ENCODE peak calls at places on chromosomes 5 and 9, in seven cellular contexts. P is GM12878, X is progenitor cell of endocrine pancreas, U is AG04450, E is right atrium auricular region, H is epithelial cell of esophagus, Y is cardiac fibroblast. C is an unnamed sample.

GRCh38 chr9:99947395-99947794 is 40.9 kb downstream of the STX17 start:
- DNase-seq in P (no peak), X (no peak), U (no peak), E (no peak), H (peak), Y (peak), C (no peak)

GRCh38 chr5:14153932-14154646 is 10.9 kb downstream of the TRIO start:
- DNase-seq in P (no peak), X (no peak), U (no peak), E (peak), H (peak), Y (peak), C (peak)

GRCh38 chr5:36741138-36741537 is 134.7 kb downstream of the SLC1A3 start:
- DNase-seq in P (no peak), X (no peak), U (no peak), E (no peak), H (no peak), Y (peak), C (no peak)

GRCh38 chr5:116365006-116365496 is 209.6 kb downstream of the SEMA6A start:
- DNase-seq in P (peak), X (no peak), U (no peak), E (no peak), H (no peak), Y (no peak), C (no peak)

GRCh38 chr9:129838707-129839259 is 3.5 kb downstream of the USP20 start:
- DNase-seq in P (no peak), X (no peak), U (peak), E (no peak), H (peak), Y (peak), C (peak)

GRCh38 chr5:60549841-60550240 is 150.1 kb downstream of the DEPDC1B start:
- DNase-seq in P (no peak), X (no peak), U (no peak), E (no peak), H (no peak), Y (no peak), C (no peak)

GRCh38 chr5:74081126-74081525 is 455.1 kb downstream of the ARHGEF28 start:
- DNase-seq in P (no peak), X (no peak), U (no peak), E (no peak), H (no peak), Y (no peak), C (no peak)

GRCh38 chr9:125700791-125701190 is 6.2 kb downstream of the MAPKAP1 start:
- DNase-seq in P (peak), X (no peak), U (no peak), E (no peak), H (peak), Y (no peak), C (peak)

GRCh38 chr9:109450346-109450745 is 47.8 kb downstream of the PTPN3 start:
- DNase-seq in P (no peak), X (no peak), U (no peak), E (no peak), H (peak), Y (peak), C (no peak)

GRCh38 chr9:109453210-109453842 is 44.8 kb downstream of the PTPN3 start:
- DNase-seq in P (no peak), X (no peak), U (peak), E (no peak), H (peak), Y (peak), C (peak)

GRCh38 chr9:109449036-109449798 is 48.9 kb downstream of the PTPN3 start:
- DNase-seq in P (no peak), X (no peak), U (no peak), E (no peak), H (peak), Y (no peak), C (peak)

GRCh38 chr9:109452761-109453160 is 45.3 kb downstream of the PTPN3 start:
- DNase-seq in P (no peak), X (no peak), U (no peak), E (no peak), H (peak), Y (peak), C (peak)

GRCh38 chr9:109451311-109452025 is 46.6 kb downstream of the PTPN3 start:
- DNase-seq in P (no peak), X (no peak), U (no peak), E (no peak), H (no peak), Y (no peak), C (no peak)
- TF ChIP-seq CTCF in P (no peak), X (no peak), U (no peak), E (no peak), H (no peak), Y (peak), C (no peak)

DNA sequence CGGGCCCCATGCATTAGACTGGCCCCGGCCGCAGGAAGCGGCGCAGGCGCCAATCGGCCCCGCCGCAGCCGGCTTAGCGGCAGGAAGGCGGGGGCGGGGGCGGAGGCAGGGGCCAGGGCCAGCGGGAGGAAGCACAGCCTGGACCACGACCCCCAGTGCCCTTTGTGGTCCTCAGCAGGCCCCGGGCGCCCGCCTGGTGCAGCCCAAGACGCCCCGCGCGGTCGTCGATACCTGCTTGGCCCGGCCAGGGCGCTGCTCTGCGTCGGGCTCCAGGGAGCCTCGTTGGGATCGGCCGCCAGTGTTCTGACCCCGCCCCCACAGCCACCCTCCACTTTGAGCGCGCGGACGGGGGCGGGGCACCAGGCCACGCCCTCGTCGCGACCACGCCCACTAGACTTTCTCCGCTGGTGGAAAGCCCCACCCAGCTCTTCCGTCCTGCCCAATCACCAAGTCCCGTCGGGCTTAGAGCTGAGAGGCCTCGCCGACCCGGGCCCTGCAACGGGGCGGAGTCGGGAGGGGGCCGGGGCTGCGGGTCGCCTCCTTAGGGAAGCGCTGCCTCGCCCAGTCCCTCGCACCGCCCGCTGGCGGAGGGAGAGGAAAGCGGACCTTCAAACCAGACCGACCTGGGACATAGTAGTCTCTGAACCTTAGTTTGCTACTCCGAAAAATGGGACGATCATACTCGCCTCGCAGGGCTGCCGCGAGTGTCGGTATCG is at the start of gene PDLIM7:
- DNase-seq in P (peak), X (peak), U (peak), E (peak), H (peak), Y (peak), C (peak)
- TF ChIP-seq CTCF in P (peak), X (peak), U (peak), E (peak), H (no peak), Y (no peak), C (no peak)

GRCh38 chr5:180799194-180799593 is 3.4 kb downstream of the MGAT1 start:
- DNase-seq in P (no peak), X (peak), U (no peak), E (peak), H (peak), Y (no peak), C (peak)
- TF ChIP-seq CTCF in P (peak), X (peak), U (peak), E (peak), H (peak), Y (peak), C (peak)

GRCh38 chr5:158943569-158943968 is 156.1 kb downstream of the EBF1 start:
- DNase-seq in P (no peak), X (no peak), U (no peak), E (no peak), H (no peak), Y (peak), C (no peak)
- TF ChIP-seq CTCF in P (no peak), X (no peak), U (peak), E (no peak), H (no peak), Y (no peak), C (no peak)

DNA sequence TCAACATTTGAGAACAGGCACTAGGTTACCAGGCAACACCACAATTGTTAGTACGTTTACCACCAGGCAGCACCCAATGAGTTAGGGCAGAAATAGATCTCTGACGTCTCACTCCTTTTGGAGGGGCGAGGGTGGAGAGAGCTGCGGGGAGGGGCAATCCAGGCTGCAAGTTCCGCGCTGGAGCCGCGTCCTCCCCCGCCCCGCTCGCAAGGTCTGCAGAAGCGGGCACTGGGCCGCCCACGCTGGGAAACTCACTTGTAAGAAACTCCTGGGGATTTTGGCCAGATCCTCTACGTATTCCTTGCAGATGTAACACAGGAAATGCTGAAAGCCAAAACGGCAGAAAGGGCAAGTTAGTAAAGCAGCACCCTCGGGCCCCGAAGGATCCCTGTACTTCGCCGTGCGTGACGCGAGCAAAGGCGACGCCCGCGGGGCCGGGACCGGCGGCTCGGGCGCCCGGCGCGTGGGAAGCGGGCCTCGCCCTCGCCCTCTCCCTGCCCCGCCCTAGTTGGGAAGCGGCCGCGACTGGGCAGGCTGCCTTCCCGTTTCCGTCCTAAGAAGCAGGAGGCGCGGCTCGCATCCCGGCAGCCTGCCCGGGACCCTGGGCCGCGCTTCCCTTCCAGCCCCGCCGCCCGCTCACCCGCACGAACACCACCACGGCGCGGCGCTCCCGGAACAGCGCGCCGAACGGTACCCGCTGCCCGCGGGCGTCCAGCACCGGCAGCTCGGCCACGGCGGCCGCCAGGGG is 493 bp downstream of the PRXL2C start:
- DNase-seq in P (no peak), X (peak), U (peak), E (peak), H (peak), Y (peak), C (peak)
- TF ChIP-seq CTCF in P (peak), X (peak), U (no peak), E (peak), H (no peak), Y (no peak), C (no peak)

DNA sequence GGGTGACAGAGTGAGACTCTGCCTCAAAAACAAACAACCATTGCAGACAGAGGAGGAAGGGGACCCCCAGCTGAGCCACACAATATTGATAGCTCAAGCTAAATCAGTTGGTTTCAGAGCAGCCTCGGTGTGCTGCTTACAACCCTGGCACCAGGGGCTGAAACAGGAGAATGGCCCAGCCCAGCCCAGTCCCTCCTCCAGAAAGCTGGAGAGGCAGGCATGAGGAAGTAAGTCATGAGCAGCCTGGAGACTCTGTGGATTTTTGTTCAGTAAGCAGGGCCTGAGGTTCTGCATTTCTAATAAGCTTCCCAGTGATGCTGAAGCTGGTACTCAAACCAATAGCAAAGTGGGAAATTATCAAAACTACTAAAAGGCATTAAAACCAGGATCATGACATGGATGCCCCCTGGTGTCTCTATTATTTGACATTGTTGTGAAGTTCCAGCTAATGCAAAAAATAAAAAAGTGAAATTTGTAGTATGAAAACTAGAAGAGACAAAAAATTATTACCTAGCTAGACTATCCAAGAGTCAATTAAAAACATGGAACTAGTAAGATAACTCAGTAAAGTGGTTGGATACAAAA is 14.2 kb downstream of the PRRT1B start:
- DNase-seq in P (no peak), X (no peak), U (no peak), E (no peak), H (no peak), Y (peak), C (no peak)
- TF ChIP-seq CTCF in P (no peak), X (no peak), U (no peak), E (no peak), H (no peak), Y (no peak), C (no peak)

GRCh38 chr9:116572095-116572748 is 114.9 kb upstream of the TRIM32 start:
- DNase-seq in P (no peak), X (peak), U (peak), E (peak), H (peak), Y (peak), C (peak)

GRCh38 chr9:116576386-116576785 is 110.7 kb upstream of the TRIM32 start:
- DNase-seq in P (no peak), X (no peak), U (no peak), E (no peak), H (peak), Y (peak), C (no peak)

GRCh38 chr9:116569111-116569510 is 118.0 kb upstream of the TRIM32 start:
- DNase-seq in P (no peak), X (no peak), U (no peak), E (no peak), H (peak), Y (no peak), C (no peak)

DNA sequence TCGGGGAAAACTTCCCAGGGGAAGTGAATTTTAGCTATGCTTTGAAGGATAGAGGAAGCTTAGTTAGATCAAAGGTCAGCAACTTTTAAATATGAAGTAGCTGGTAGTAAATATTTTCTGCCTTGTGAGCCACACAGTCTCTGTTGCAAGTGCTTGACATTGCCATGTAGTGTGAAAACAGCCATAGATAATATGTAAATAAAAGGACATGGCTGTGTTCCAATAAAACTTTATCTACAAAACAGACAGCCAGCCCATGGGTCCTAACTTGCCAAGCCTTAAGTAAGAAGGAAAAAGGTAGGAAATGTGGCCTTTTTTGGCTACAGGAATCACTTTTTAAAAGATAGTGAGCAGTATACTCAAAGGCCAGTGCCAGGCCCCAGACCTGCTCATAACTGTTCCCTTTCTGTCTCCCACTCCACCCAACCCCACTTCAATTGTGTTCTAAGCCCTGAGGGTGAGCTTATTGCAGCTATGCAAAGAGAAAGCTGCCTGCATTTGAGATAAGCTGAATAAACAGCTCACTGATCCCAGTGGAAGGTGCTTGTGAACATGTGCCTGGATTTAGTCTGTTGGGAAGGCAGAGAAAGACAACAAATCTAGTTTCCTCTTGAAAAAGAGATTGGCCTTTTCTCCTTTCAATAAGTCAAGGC is 113.0 kb upstream of the TRIM32 start:
- DNase-seq in P (no peak), X (no peak), U (no peak), E (no peak), H (no peak), Y (no peak), C (no peak)
- TF ChIP-seq CTCF in P (no peak), X (no peak), U (no peak), E (no peak), H (no peak), Y (no peak), C (no peak)

DNA sequence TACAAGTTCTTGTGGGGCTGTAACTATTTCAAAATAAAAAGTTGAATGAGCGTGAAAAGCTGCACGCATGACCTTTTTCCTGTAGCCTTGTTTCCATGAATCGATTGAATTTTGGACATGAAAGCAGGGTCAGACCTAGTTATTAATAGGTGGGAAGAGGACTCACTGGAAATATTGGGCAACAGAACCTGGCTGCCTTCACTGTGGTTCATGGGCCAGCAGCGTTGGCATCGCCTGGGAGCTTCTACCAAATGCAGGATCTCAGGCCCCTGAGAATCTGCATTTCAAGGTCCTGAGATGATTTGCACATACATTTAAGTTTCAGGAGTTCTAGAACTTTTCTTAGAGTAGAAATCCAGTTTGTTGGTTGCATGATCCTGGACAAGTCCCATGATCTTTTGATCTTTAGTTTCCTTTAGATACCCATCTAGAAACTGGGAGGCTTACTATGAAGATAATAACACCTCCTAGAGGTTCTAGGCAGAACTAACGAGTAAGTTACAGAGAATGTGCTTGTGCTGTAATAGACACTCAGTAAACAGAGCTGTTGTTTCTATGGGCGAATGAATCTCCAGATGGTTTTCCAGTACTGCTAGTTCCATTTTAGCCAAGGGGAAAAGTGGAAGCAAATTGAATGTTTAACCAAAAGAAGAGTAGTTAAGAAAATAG is 12.4 kb downstream of the ANKRD33B start:
- DNase-seq in P (no peak), X (no peak), U (no peak), E (peak), H (no peak), Y (no peak), C (no peak)
- TF ChIP-seq CTCF in P (peak), X (no peak), U (no peak), E (no peak), H (no peak), Y (no peak), C (peak)

GRCh38 chr5:147887925-147888324 is 9.4 kb downstream of the SCGB3A2 start:
- DNase-seq in P (no peak), X (no peak), U (no peak), E (no peak), H (peak), Y (peak), C (peak)

GRCh38 chr5:147892696-147893296 is 13.5 kb downstream of the C5orf46 start:
- DNase-seq in P (no peak), X (peak), U (no peak), E (no peak), H (peak), Y (peak), C (peak)

GRCh38 chr5:147882586-147883313 is 4.2 kb downstream of the SCGB3A2 start:
- DNase-seq in P (no peak), X (no peak), U (no peak), E (no peak), H (no peak), Y (no peak), C (no peak)

GRCh38 chr5:147887026-147887627 is 8.6 kb downstream of the SCGB3A2 start:
- DNase-seq in P (no peak), X (no peak), U (no peak), E (no peak), H (peak), Y (peak), C (peak)
- TF ChIP-seq CTCF in P (peak), X (peak), U (peak), E (peak), H (peak), Y (peak), C (peak)

GRCh38 chr5:150613991-150614650 is 26.3 kb upstream of the SYNPO start:
- DNase-seq in P (no peak), X (no peak), U (no peak), E (no peak), H (no peak), Y (no peak), C (no peak)
- TF ChIP-seq CTCF in P (no peak), X (peak), U (no peak), E (peak), H (peak), Y (peak), C (peak)

C was measured in MCF 10A.